ENCODE peak calls at places on chromosomes 6 and 20, in five cellular contexts. T is ovary; O is activated CD8-positive, alpha-beta memory T cell treated with anti-CD3 and anti-CD28 coated beads, Interleukin-2, amount 50 U/mL, for 4 hours; E is cardiac fibroblast; J is AG10803. K is an unnamed sample.

GRCh38 chr6:141700836-141701235 is 431.9 kb upstream of the GJE1 start:
- DNase-seq in T (no peak), O (no peak), E (peak; percentile 8), J (peak; percentile 15), K (no peak)

GRCh38 chr6:32940656-32941411 is at the start of gene HLA-DMB:
- DNase-seq in T (no peak), O (peak; percentile 32), E (peak; percentile 68), J (peak; percentile 72), K (peak; percentile 30)

GRCh38 chr20:43843096-43843964 is 71.3 kb upstream of the TOX2 start:
- DNase-seq in T (no peak), O (no peak), E (peak; percentile 83), J (peak; percentile 87), K (no peak)

GRCh38 chr6:69064226-69064625 is 429.1 kb downstream of the ADGRB3 start:
- DNase-seq in T (no peak), O (no peak), E (no peak), J (no peak), K (no peak)

GRCh38 chr20:39623584-39624234 is 661.6 kb downstream of the DHX35 start:
- DNase-seq in T (no peak), O (no peak), E (no peak), J (peak; percentile 7), K (no peak)

GRCh38 chr6:112429226-112429625 is 82.1 kb downstream of the RFPL4B start:
- DNase-seq in T (no peak), O (no peak), E (peak; percentile 39), J (peak; percentile 44), K (no peak)

GRCh38 chr6:132300323-132300949 is 100.8 kb downstream of the MOXD1 start:
- DNase-seq in T (no peak), O (no peak), E (peak; percentile 78), J (peak; percentile 68), K (peak; percentile 83)

GRCh38 chr6:67009818-67010217 is 1302.8 kb upstream of the EYS start:
- DNase-seq in T (no peak), O (no peak), E (no peak), J (no peak), K (peak; percentile 15)

GRCh38 chr20:13022401-13023170 is 13.8 kb downstream of the SPTLC3 start:
- DNase-seq in T (no peak), O (no peak), E (peak; percentile 51), J (peak; percentile 83), K (no peak)

GRCh38 chr6:95203153-95203754 is 374.1 kb upstream of the MANEA start:
- DNase-seq in T (no peak), O (no peak), E (peak; percentile 31), J (no peak), K (peak; percentile 15)

GRCh38 chr20:53736122-53736756 is 142.6 kb upstream of the ZNF217 start:
- DNase-seq in T (no peak), O (no peak), E (peak; percentile 23), J (peak; percentile 42), K (no peak)

GRCh38 chr20:62872184-62872862 is 10.7 kb upstream of the TCFL5 start:
- DNase-seq in T (no peak), O (no peak), E (no peak), J (no peak), K (no peak)

GRCh38 chr6:69719602-69720193 is 77.1 kb downstream of the LMBRD1 start:
- DNase-seq in T (no peak), O (no peak), E (peak; percentile 53), J (peak; percentile 20), K (peak; percentile 75)

GRCh38 chr20:46293084-46293483 is 15.2 kb downstream of the CDH22 start:
- DNase-seq in T (no peak), O (no peak), E (peak; percentile 54), J (peak; percentile 23), K (peak; percentile 59)

K was measured in Kasumi-1.